ENCODE peak calls at places on chromosomes 7 and 10, in four cellular contexts. One of them, this sample, is unnamed.

GRCh38 chr7:37449621-37450020 is 957 bp upstream of the ELMO1 start:
- DNase-seq in GM12891: no peak
- DNase-seq in AG04450: no peak
- DNase-seq in activated T-cell treated with anti-CD3 and anti-CD28 coated beads for 24 hours: no peak
- DNase-seq in this sample: no peak

GRCh38 chr10:62779487-62780248 is 24.9 kb upstream of the ADO start:
- DNase-seq in GM12891: no peak
- DNase-seq in AG04450: no peak
- DNase-seq in activated T-cell treated with anti-CD3 and anti-CD28 coated beads for 24 hours: peak
- DNase-seq in this sample: peak

GRCh38 chr7:24668922-24669635 is 88.2 kb downstream of the GSDME start:
- DNase-seq in GM12891: no peak
- DNase-seq in AG04450: no peak
- DNase-seq in activated T-cell treated with anti-CD3 and anti-CD28 coated beads for 24 hours: no peak
- DNase-seq in this sample: no peak

GRCh38 chr10:11058965-11059364 is 41.3 kb downstream of the CELF2 start:
- DNase-seq in GM12891: no peak
- DNase-seq in AG04450: peak
- DNase-seq in activated T-cell treated with anti-CD3 and anti-CD28 coated beads for 24 hours: no peak
- DNase-seq in this sample: no peak

GRCh38 chr10:124906551-124907001 is 35.3 kb upstream of the ZRANB1 start:
- DNase-seq in GM12891: no peak
- DNase-seq in AG04450: peak
- DNase-seq in activated T-cell treated with anti-CD3 and anti-CD28 coated beads for 24 hours: no peak
- DNase-seq in this sample: no peak

GRCh38 chr7:111558948-111559347 is 3.3 kb downstream of the IMMP2L start:
- DNase-seq in GM12891: no peak
- DNase-seq in AG04450: no peak
- DNase-seq in activated T-cell treated with anti-CD3 and anti-CD28 coated beads for 24 hours: no peak
- DNase-seq in this sample: no peak

GRCh38 chr10:53357587-53357986 is 585.0 kb upstream of the MBL2 start:
- DNase-seq in GM12891: no peak
- DNase-seq in AG04450: no peak
- DNase-seq in activated T-cell treated with anti-CD3 and anti-CD28 coated beads for 24 hours: no peak
- DNase-seq in this sample: no peak

GRCh38 chr7:22361795-22362194 is 4.8 kb upstream of the RAPGEF5 start:
- DNase-seq in GM12891: no peak
- DNase-seq in AG04450: no peak
- DNase-seq in activated T-cell treated with anti-CD3 and anti-CD28 coated beads for 24 hours: no peak
- DNase-seq in this sample: no peak

GRCh38 chr7:69598487-69599148 is 343 bp downstream of the AUTS2 start:
- DNase-seq in GM12891: no peak
- DNase-seq in AG04450: no peak
- DNase-seq in activated T-cell treated with anti-CD3 and anti-CD28 coated beads for 24 hours: no peak
- DNase-seq in this sample: no peak